ENCODE peak calls at places on chromosomes 5 and 9, in ten cellular contexts. One of them, this sample, is unnamed.

GRCh38 chr5:119393201-119393691 is 37.4 kb downstream of the TNFAIP8 start:
- DNase-seq in fibroblast of pulmonary artery: no peak
- DNase-seq in HCT116: no peak
- DNase-seq in OCI-LY7: no peak
- DNase-seq in foreskin fibroblast: no peak
- DNase-seq in heart right ventricle: no peak
- DNase-seq in cardiac muscle cell: no peak
- DNase-seq in Panc1: no peak
- DNase-seq in fibroblast of mammary gland: peak; percentile 60
- DNase-seq in brain microvascular endothelial cell: no peak
- DNase-seq in this sample: no peak

GRCh38 chr5:28234356-28234968 is 1196.1 kb upstream of the CDH9 start:
- DNase-seq in fibroblast of pulmonary artery: no peak
- DNase-seq in HCT116: no peak
- DNase-seq in OCI-LY7: no peak
- DNase-seq in foreskin fibroblast: no peak
- DNase-seq in heart right ventricle: no peak
- DNase-seq in cardiac muscle cell: no peak
- DNase-seq in Panc1: no peak
- DNase-seq in fibroblast of mammary gland: no peak
- DNase-seq in brain microvascular endothelial cell: no peak
- DNase-seq in this sample: no peak

GRCh38 chr5:6812800-6813731 is 99.8 kb downstream of the TENT4A start:
- DNase-seq in fibroblast of pulmonary artery: peak; percentile 77
- DNase-seq in HCT116: no peak
- DNase-seq in OCI-LY7: no peak
- DNase-seq in foreskin fibroblast: no peak
- DNase-seq in heart right ventricle: no peak
- DNase-seq in cardiac muscle cell: peak; percentile 86
- DNase-seq in Panc1: no peak
- DNase-seq in fibroblast of mammary gland: peak; percentile 40
- DNase-seq in brain microvascular endothelial cell: no peak
- DNase-seq in this sample: no peak

GRCh38 chr5:8842906-8843590 is 702.8 kb downstream of the SEMA5A start:
- DNase-seq in fibroblast of pulmonary artery: peak; percentile 48
- DNase-seq in HCT116: no peak
- DNase-seq in OCI-LY7: no peak
- DNase-seq in foreskin fibroblast: peak; percentile 82
- DNase-seq in heart right ventricle: no peak
- DNase-seq in cardiac muscle cell: peak; percentile 58
- DNase-seq in Panc1: no peak
- DNase-seq in fibroblast of mammary gland: peak; percentile 59
- DNase-seq in brain microvascular endothelial cell: peak; percentile 54
- DNase-seq in this sample: no peak

GRCh38 chr9:95360866-95361265 is 43.4 kb upstream of the FANCC start:
- DNase-seq in fibroblast of pulmonary artery: no peak
- DNase-seq in HCT116: no peak
- DNase-seq in OCI-LY7: no peak
- DNase-seq in foreskin fibroblast: no peak
- DNase-seq in heart right ventricle: no peak
- DNase-seq in cardiac muscle cell: no peak
- DNase-seq in Panc1: no peak
- DNase-seq in fibroblast of mammary gland: no peak
- DNase-seq in brain microvascular endothelial cell: no peak
- DNase-seq in this sample: no peak

GRCh38 chr5:140785905-140786686 is at the start of gene PCDHA1:
- DNase-seq in fibroblast of pulmonary artery: no peak
- DNase-seq in HCT116: no peak
- DNase-seq in OCI-LY7: peak; percentile 13
- DNase-seq in foreskin fibroblast: no peak
- DNase-seq in heart right ventricle: no peak
- DNase-seq in cardiac muscle cell: no peak
- DNase-seq in Panc1: no peak
- DNase-seq in fibroblast of mammary gland: peak; percentile 2
- DNase-seq in brain microvascular endothelial cell: no peak
- DNase-seq in this sample: no peak

GRCh38 chr9:104769655-104770054 is 5.7 kb downstream of the NIPSNAP3B start:
- DNase-seq in fibroblast of pulmonary artery: no peak
- DNase-seq in HCT116: no peak
- DNase-seq in OCI-LY7: peak; percentile 42
- DNase-seq in foreskin fibroblast: no peak
- DNase-seq in heart right ventricle: no peak
- DNase-seq in cardiac muscle cell: no peak
- DNase-seq in Panc1: no peak
- DNase-seq in fibroblast of mammary gland: no peak
- DNase-seq in brain microvascular endothelial cell: no peak
- DNase-seq in this sample: no peak

GRCh38 chr9:121753802-121754654 is 102.6 kb downstream of the DAB2IP start:
- DNase-seq in fibroblast of pulmonary artery: no peak
- DNase-seq in HCT116: no peak
- DNase-seq in OCI-LY7: no peak
- DNase-seq in foreskin fibroblast: no peak
- DNase-seq in heart right ventricle: no peak
- DNase-seq in cardiac muscle cell: no peak
- DNase-seq in Panc1: no peak
- DNase-seq in fibroblast of mammary gland: no peak
- DNase-seq in brain microvascular endothelial cell: no peak
- DNase-seq in this sample: no peak

GRCh38 chr5:11277323-11277722 is 516.3 kb upstream of the DAP start:
- DNase-seq in fibroblast of pulmonary artery: no peak
- DNase-seq in HCT116: no peak
- DNase-seq in OCI-LY7: no peak
- DNase-seq in foreskin fibroblast: no peak
- DNase-seq in heart right ventricle: no peak
- DNase-seq in cardiac muscle cell: no peak
- DNase-seq in Panc1: no peak
- DNase-seq in fibroblast of mammary gland: no peak
- DNase-seq in brain microvascular endothelial cell: no peak
- DNase-seq in this sample: no peak

DNA sequence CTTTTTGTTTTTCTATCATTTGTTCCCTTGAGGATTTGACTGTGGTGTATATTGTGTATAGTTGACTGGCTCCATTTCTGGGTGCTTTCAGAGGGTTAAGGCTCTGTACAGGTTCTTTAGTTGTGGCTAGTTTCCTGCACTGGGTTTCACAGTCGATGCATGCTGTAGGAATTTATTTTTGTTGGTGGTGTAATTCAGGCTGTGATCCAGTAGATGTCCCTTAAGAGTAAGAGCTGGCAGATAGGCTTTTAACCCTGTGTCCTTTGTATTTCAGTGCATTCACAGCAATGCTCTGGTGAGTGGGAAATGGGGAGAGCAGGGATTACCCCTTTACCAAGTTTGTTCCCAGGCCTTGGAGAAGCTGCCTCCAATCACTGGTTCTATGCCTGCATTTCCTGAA is 112.9 kb downstream of the SPATA31D1 start:
- DNase-seq in fibroblast of pulmonary artery: no peak
- DNase-seq in HCT116: peak; percentile 6
- DNase-seq in OCI-LY7: peak; percentile 88
- DNase-seq in foreskin fibroblast: no peak
- DNase-seq in heart right ventricle: no peak
- DNase-seq in cardiac muscle cell: no peak
- DNase-seq in Panc1: no peak
- DNase-seq in fibroblast of mammary gland: peak; percentile 29
- DNase-seq in brain microvascular endothelial cell: no peak
- DNase-seq in this sample: no peak
- TF ChIP-seq CTCF in fibroblast of pulmonary artery: no peak
- TF ChIP-seq CTCF in HCT116: no peak
- TF ChIP-seq CTCF in OCI-LY7: peak; percentile 90
- TF ChIP-seq CTCF in foreskin fibroblast: no peak
- TF ChIP-seq CTCF in heart right ventricle: no peak
- TF ChIP-seq CTCF in cardiac muscle cell: no peak
- TF ChIP-seq CTCF in Panc1: peak; percentile 16
- TF ChIP-seq CTCF in fibroblast of mammary gland: peak; percentile 33
- TF ChIP-seq CTCF in brain microvascular endothelial cell: peak; percentile 38
- TF ChIP-seq CTCF in this sample: no peak

DNA sequence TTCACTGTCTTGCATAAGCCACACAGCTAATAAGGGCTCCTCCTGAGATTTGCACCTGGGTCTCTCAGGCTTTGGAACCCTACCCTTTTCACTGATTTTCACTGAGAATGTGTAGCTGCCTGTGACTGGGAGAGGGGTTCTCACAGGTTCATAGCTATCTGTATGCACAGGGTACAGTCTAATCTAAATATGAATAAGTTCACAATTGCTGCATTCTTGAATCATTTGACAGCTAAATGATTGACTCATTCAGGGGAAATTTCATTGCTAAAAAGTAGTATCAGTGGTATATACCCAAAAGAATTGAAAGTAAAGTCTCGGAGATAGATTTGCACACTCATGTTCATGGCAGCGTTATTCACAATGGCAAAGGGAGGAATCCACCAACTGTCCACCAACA is 140.7 kb downstream of the BOD1 start:
- DNase-seq in fibroblast of pulmonary artery: no peak
- DNase-seq in HCT116: no peak
- DNase-seq in OCI-LY7: no peak
- DNase-seq in foreskin fibroblast: no peak
- DNase-seq in heart right ventricle: no peak
- DNase-seq in cardiac muscle cell: no peak
- DNase-seq in Panc1: no peak
- DNase-seq in fibroblast of mammary gland: no peak
- DNase-seq in brain microvascular endothelial cell: no peak
- DNase-seq in this sample: no peak
- H3K4me3 ChIP-seq in fibroblast of pulmonary artery: no peak overlapping the region
- H3K4me3 ChIP-seq in HCT116: no peak overlapping the region
- H3K4me3 ChIP-seq in OCI-LY7: no peak overlapping the region
- H3K4me3 ChIP-seq in foreskin fibroblast: no peak overlapping the region
- H3K4me3 ChIP-seq in heart right ventricle: no peak overlapping the region
- H3K4me3 ChIP-seq in cardiac muscle cell: no peak overlapping the region
- H3K4me3 ChIP-seq in Panc1: no peak overlapping the region
- H3K4me3 ChIP-seq in fibroblast of mammary gland: no peak overlapping the region
- H3K4me3 ChIP-seq in brain microvascular endothelial cell: no peak overlapping the region
- H3K4me3 ChIP-seq in this sample: no peak overlapping the region

DNA sequence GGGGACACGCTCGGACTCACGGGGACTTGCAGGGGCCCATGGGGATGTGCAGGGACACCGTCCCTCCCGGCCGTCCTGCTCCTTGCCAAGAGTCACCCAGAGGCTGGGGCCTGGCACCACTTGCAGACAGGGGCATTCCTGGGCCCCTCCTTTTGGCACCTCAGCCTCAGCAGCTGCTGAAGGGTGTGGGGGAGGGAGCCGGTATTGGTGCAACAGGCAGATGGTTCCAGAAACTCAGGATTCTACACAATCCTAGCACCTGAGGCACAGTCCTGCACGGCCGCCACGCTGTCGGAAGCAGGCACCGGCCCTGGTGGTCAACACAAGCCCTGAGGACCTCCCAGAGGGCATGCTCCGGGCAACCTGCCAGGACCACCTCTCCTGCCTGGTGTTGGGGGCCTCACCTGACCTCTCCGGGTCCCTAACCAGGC is 19.3 kb upstream of the SLC12A7 start:
- DNase-seq in fibroblast of pulmonary artery: no peak
- DNase-seq in HCT116: no peak
- DNase-seq in OCI-LY7: no peak
- DNase-seq in foreskin fibroblast: no peak
- DNase-seq in heart right ventricle: no peak
- DNase-seq in cardiac muscle cell: no peak
- DNase-seq in Panc1: no peak
- DNase-seq in fibroblast of mammary gland: no peak
- DNase-seq in brain microvascular endothelial cell: no peak
- DNase-seq in this sample: no peak
- TF ChIP-seq CTCF in fibroblast of pulmonary artery: no peak
- TF ChIP-seq CTCF in HCT116: no peak
- TF ChIP-seq CTCF in OCI-LY7: no peak
- TF ChIP-seq CTCF in foreskin fibroblast: no peak
- TF ChIP-seq CTCF in heart right ventricle: no peak
- TF ChIP-seq CTCF in cardiac muscle cell: no peak
- TF ChIP-seq CTCF in Panc1: no peak
- TF ChIP-seq CTCF in fibroblast of mammary gland: no peak
- TF ChIP-seq CTCF in brain microvascular endothelial cell: no peak
- TF ChIP-seq CTCF in this sample: no peak

GRCh38 chr9:36151306-36152210 is 15.0 kb downstream of the GLIPR2 start:
- DNase-seq in fibroblast of pulmonary artery: peak; percentile 85
- DNase-seq in HCT116: no peak
- DNase-seq in OCI-LY7: peak; percentile 92
- DNase-seq in foreskin fibroblast: peak; percentile 34
- DNase-seq in heart right ventricle: peak; percentile 56
- DNase-seq in cardiac muscle cell: peak; percentile 81
- DNase-seq in Panc1: no peak
- DNase-seq in fibroblast of mammary gland: peak; percentile 68
- DNase-seq in brain microvascular endothelial cell: peak; percentile 61
- DNase-seq in this sample: no peak

GRCh38 chr9:36148652-36149051 is 12.1 kb downstream of the GLIPR2 start:
- DNase-seq in fibroblast of pulmonary artery: peak; percentile 98
- DNase-seq in HCT116: no peak
- DNase-seq in OCI-LY7: no peak
- DNase-seq in foreskin fibroblast: peak; percentile 97
- DNase-seq in heart right ventricle: peak; percentile 92
- DNase-seq in cardiac muscle cell: peak; percentile 98
- DNase-seq in Panc1: no peak
- DNase-seq in fibroblast of mammary gland: peak; percentile 99
- DNase-seq in brain microvascular endothelial cell: peak; percentile 99
- DNase-seq in this sample: peak; percentile 77

GRCh38 chr9:36149197-36149596 is 12.7 kb downstream of the GLIPR2 start:
- DNase-seq in fibroblast of pulmonary artery: peak; percentile 68
- DNase-seq in HCT116: no peak
- DNase-seq in OCI-LY7: no peak
- DNase-seq in foreskin fibroblast: peak; percentile 33
- DNase-seq in heart right ventricle: no peak
- DNase-seq in cardiac muscle cell: peak; percentile 79
- DNase-seq in Panc1: no peak
- DNase-seq in fibroblast of mammary gland: peak; percentile 80
- DNase-seq in brain microvascular endothelial cell: peak; percentile 72
- DNase-seq in this sample: no peak

GRCh38 chr9:36152741-36153438 is 16.3 kb upstream of the CCIN start:
- DNase-seq in fibroblast of pulmonary artery: no peak
- DNase-seq in HCT116: no peak
- DNase-seq in OCI-LY7: peak; percentile 28
- DNase-seq in foreskin fibroblast: no peak
- DNase-seq in heart right ventricle: no peak
- DNase-seq in cardiac muscle cell: no peak
- DNase-seq in Panc1: no peak
- DNase-seq in fibroblast of mammary gland: no peak
- DNase-seq in brain microvascular endothelial cell: no peak
- DNase-seq in this sample: no peak

DNA sequence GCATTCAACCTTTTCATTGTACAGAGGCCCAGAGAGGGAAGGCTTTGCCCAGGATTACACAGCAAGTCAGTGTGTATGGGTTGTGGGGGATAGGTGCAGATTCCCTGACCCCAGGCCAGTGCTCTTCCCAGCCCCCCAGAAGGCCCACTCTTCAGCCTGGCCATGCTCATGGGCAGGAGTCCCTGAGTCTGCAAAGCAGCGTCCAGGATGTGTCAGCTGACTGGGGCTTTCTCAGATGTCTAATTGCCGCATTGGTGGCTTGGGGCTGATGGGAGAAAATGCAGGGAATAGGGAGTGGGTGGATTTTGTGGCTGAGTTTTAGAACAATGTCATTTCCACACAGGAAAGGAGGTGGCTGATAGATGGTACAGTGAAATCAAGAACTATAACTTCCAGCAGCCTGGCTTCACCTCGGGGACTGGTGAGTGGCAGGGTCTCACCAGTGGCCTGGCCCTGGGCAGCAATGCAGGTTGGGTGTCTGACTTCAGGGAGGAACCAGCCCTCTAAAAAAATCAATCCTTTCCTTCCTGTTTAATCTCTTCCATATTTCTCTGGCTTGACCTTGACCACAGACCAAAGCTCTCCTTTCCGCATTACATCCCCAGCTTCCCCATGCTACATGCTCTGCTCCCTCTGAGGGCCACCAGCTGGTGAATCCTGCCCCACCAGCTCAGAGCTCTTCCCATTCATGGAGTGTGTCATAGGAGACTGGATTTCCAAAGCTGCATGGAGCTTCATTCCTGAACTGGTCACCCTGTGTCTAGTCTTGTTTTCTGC is 14.2 kb downstream of the GLIPR2 start:
- DNase-seq in fibroblast of pulmonary artery: peak; percentile 36
- DNase-seq in HCT116: no peak
- DNase-seq in OCI-LY7: no peak
- DNase-seq in foreskin fibroblast: peak; percentile 53
- DNase-seq in heart right ventricle: no peak
- DNase-seq in cardiac muscle cell: peak; percentile 30
- DNase-seq in Panc1: no peak
- DNase-seq in fibroblast of mammary gland: peak; percentile 64
- DNase-seq in brain microvascular endothelial cell: no peak
- DNase-seq in this sample: no peak
- H3K4me3 ChIP-seq in fibroblast of pulmonary artery: no peak overlapping the region
- H3K4me3 ChIP-seq in HCT116: no peak overlapping the region
- H3K4me3 ChIP-seq in OCI-LY7: peak overlapping the region; percentile 64
- H3K4me3 ChIP-seq in foreskin fibroblast: no peak overlapping the region
- H3K4me3 ChIP-seq in heart right ventricle: no peak overlapping the region
- H3K4me3 ChIP-seq in cardiac muscle cell: no peak overlapping the region
- H3K4me3 ChIP-seq in Panc1: no peak overlapping the region
- H3K4me3 ChIP-seq in fibroblast of mammary gland: no peak overlapping the region
- H3K4me3 ChIP-seq in brain microvascular endothelial cell: no peak overlapping the region
- H3K4me3 ChIP-seq in this sample: no peak overlapping the region

This sample was measured in AG04449.